ENCODE peak calls at places on chromosomes 12 and 14, in eight cellular contexts. M is RWPE1, R is A549, U is astrocyte of the spinal cord, A is tibial nerve, X is cardiac fibroblast, T is neural crest cell, H is astrocyte of the cerebellum. Z is an unnamed sample.

GRCh38 chr12:21054334-21054733 is 76.7 kb upstream of the SLCO1B1 start:
- DNase-seq in M (no peak), R (no peak), U (peak), A (no peak), X (no peak), T (no peak), H (peak), Z (no peak)

GRCh38 chr12:19683178-19683927 is 244.1 kb downstream of the AEBP2 start:
- DNase-seq in M (peak), R (peak), U (peak), A (no peak), X (peak), T (no peak), H (no peak), Z (no peak)

GRCh38 chr14:51578853-51579252 is 72.9 kb upstream of the FRMD6 start:
- DNase-seq in M (no peak), R (no peak), U (no peak), A (no peak), X (no peak), T (no peak), H (no peak), Z (no peak)

GRCh38 chr12:52946797-52947547 is 1.9 kb upstream of the KRT18 start:
- DNase-seq in M (no peak), R (no peak), U (peak), A (no peak), X (no peak), T (no peak), H (no peak), Z (no peak)

GRCh38 chr14:54637270-54637669 is 70.3 kb downstream of the SAMD4A start:
- DNase-seq in M (no peak), R (no peak), U (no peak), A (no peak), X (no peak), T (no peak), H (no peak), Z (no peak)

GRCh38 chr12:106195638-106196037 is 52.2 kb downstream of the CKAP4 start:
- DNase-seq in M (no peak), R (no peak), U (peak), A (peak), X (peak), T (no peak), H (peak), Z (peak)

GRCh38 chr14:68935761-68936209 is 43.3 kb downstream of the ACTN1 start:
- DNase-seq in M (no peak), R (no peak), U (no peak), A (no peak), X (peak), T (no peak), H (no peak), Z (no peak)

GRCh38 chr14:68658029-68658509 is 134.8 kb downstream of the ZFP36L1 start:
- DNase-seq in M (no peak), R (no peak), U (no peak), A (no peak), X (no peak), T (no peak), H (no peak), Z (no peak)

GRCh38 chr12:65313704-65314317 is 35.3 kb downstream of the MSRB3 start:
- DNase-seq in M (peak), R (no peak), U (peak), A (no peak), X (peak), T (no peak), H (no peak), Z (no peak)

GRCh38 chr14:65074449-65075155 is 27.7 kb downstream of the MAX start:
- DNase-seq in M (no peak), R (no peak), U (no peak), A (no peak), X (peak), T (no peak), H (no peak), Z (no peak)

GRCh38 chr12:82415402-82415801 is 57.1 kb downstream of the METTL25 start:
- DNase-seq in M (no peak), R (no peak), U (peak), A (no peak), X (no peak), T (no peak), H (peak), Z (no peak)

GRCh38 chr12:31118831-31119530 is 45.3 kb downstream of the DDX11 start:
- DNase-seq in M (peak), R (peak), U (no peak), A (no peak), X (peak), T (peak), H (no peak), Z (no peak)

GRCh38 chr12:99131761-99132199 is 486.7 kb downstream of the APAF1 start:
- DNase-seq in M (no peak), R (no peak), U (peak), A (no peak), X (peak), T (peak), H (peak), Z (no peak)

GRCh38 chr12:18752280-18752920 is 14.5 kb downstream of the CAPZA3 start:
- DNase-seq in M (no peak), R (no peak), U (peak), A (no peak), X (peak), T (no peak), H (peak), Z (peak)

GRCh38 chr14:59215353-59215752 is 26.9 kb downstream of the DAAM1 start:
- DNase-seq in M (no peak), R (no peak), U (peak), A (peak), X (peak), T (no peak), H (peak), Z (peak)

GRCh38 chr12:4607056-4607455 is 41.8 kb downstream of the AKAP3 start:
- DNase-seq in M (no peak), R (no peak), U (no peak), A (no peak), X (peak), T (no peak), H (no peak), Z (no peak)

GRCh38 chr14:94682061-94682516 is 69.9 kb downstream of the SERPINA3 start:
- DNase-seq in M (no peak), R (no peak), U (peak), A (no peak), X (no peak), T (no peak), H (no peak), Z (no peak)

GRCh38 chr12:54526800-54527630 is 22.4 kb upstream of the PDE1B start:
- DNase-seq in M (peak), R (no peak), U (peak), A (no peak), X (peak), T (peak), H (no peak), Z (no peak)

GRCh38 chr14:23186913-23187654 is 3.6 kb upstream of the SLC7A8 start:
- DNase-seq in M (peak), R (peak), U (peak), A (peak), X (peak), T (peak), H (peak), Z (peak)

GRCh38 chr14:87131879-87132278 is 861.1 kb downstream of the GALC start:
- DNase-seq in M (peak), R (no peak), U (peak), A (no peak), X (no peak), T (no peak), H (no peak), Z (no peak)

GRCh38 chr12:86787419-86787818 is 531.2 kb upstream of the MGAT4C start:
- DNase-seq in M (no peak), R (no peak), U (no peak), A (no peak), X (no peak), T (no peak), H (no peak), Z (no peak)

GRCh38 chr12:131264625-131265024 is 310.9 kb downstream of the ADGRD1 start:
- DNase-seq in M (no peak), R (peak), U (no peak), A (no peak), X (no peak), T (no peak), H (no peak), Z (no peak)

GRCh38 chr14:85601246-85601645 is 71.3 kb downstream of the FLRT2 start:
- DNase-seq in M (no peak), R (no peak), U (no peak), A (no peak), X (no peak), T (no peak), H (no peak), Z (no peak)

GRCh38 chr12:115313929-115314328 is 630.0 kb upstream of the TBX3 start:
- DNase-seq in M (peak), R (no peak), U (peak), A (no peak), X (peak), T (no peak), H (peak), Z (no peak)

GRCh38 chr14:91361236-91361811 is 56.3 kb downstream of the CCDC88C start:
- DNase-seq in M (peak), R (no peak), U (no peak), A (peak), X (peak), T (no peak), H (no peak), Z (no peak)

GRCh38 chr12:115632323-115632722 is 645.2 kb downstream of the MED13L start:
- DNase-seq in M (peak), R (no peak), U (peak), A (no peak), X (peak), T (no peak), H (no peak), Z (no peak)

GRCh38 chr12:132886529-132887477 is 602 bp downstream of the CHFR start:
- DNase-seq in M (peak), R (peak), U (peak), A (no peak), X (peak), T (no peak), H (no peak), Z (no peak)

GRCh38 chr14:88612981-88613380 is 50.1 kb downstream of the ZC3H14 start:
- DNase-seq in M (no peak), R (no peak), U (no peak), A (no peak), X (no peak), T (no peak), H (no peak), Z (no peak)

GRCh38 chr12:48000878-48001321 is 3.4 kb downstream of the COL2A1 start:
- DNase-seq in M (peak), R (peak), U (peak), A (no peak), X (peak), T (no peak), H (peak), Z (no peak)

GRCh38 chr12:22578328-22578727 is 34.0 kb upstream of the C2CD5 start:
- DNase-seq in M (no peak), R (no peak), U (no peak), A (no peak), X (no peak), T (no peak), H (no peak), Z (no peak)

GRCh38 chr12:121669525-121669908 is at the start of gene MORN3:
- DNase-seq in M (no peak), R (no peak), U (no peak), A (no peak), X (no peak), T (no peak), H (no peak), Z (no peak)

GRCh38 chr12:104974626-104975290 is 11.4 kb upstream of the NOPCHAP1 start:
- DNase-seq in M (peak), R (no peak), U (no peak), A (no peak), X (no peak), T (no peak), H (no peak), Z (no peak)

GRCh38 chr14:65366802-65367570 is 45.5 kb upstream of the FUT8 start:
- DNase-seq in M (no peak), R (no peak), U (no peak), A (no peak), X (no peak), T (no peak), H (no peak), Z (no peak)

GRCh38 chr12:8081228-8081920 is 700 bp upstream of the NECAP1 start:
- DNase-seq in M (no peak), R (no peak), U (no peak), A (peak), X (no peak), T (no peak), H (no peak), Z (no peak)

GRCh38 chr14:94540031-94540794 is 21.0 kb upstream of the SERPINA4 start:
- DNase-seq in M (no peak), R (no peak), U (peak), A (no peak), X (peak), T (no peak), H (no peak), Z (no peak)

GRCh38 chr12:101875112-101875961 is 2.0 kb upstream of the DRAM1 start:
- DNase-seq in M (no peak), R (no peak), U (peak), A (no peak), X (peak), T (no peak), H (no peak), Z (no peak)

GRCh38 chr12:3099146-3099545 is 22.0 kb downstream of the TSPAN9 start:
- DNase-seq in M (no peak), R (no peak), U (no peak), A (no peak), X (no peak), T (no peak), H (no peak), Z (no peak)

GRCh38 chr12:18383203-18383602 is 121.9 kb downstream of the PIK3C2G start:
- DNase-seq in M (peak), R (peak), U (peak), A (no peak), X (peak), T (no peak), H (peak), Z (peak)

GRCh38 chr12:64882687-64883086 is 58.2 kb downstream of the TBC1D30 start:
- DNase-seq in M (no peak), R (no peak), U (no peak), A (no peak), X (no peak), T (no peak), H (no peak), Z (no peak)

DNA sequence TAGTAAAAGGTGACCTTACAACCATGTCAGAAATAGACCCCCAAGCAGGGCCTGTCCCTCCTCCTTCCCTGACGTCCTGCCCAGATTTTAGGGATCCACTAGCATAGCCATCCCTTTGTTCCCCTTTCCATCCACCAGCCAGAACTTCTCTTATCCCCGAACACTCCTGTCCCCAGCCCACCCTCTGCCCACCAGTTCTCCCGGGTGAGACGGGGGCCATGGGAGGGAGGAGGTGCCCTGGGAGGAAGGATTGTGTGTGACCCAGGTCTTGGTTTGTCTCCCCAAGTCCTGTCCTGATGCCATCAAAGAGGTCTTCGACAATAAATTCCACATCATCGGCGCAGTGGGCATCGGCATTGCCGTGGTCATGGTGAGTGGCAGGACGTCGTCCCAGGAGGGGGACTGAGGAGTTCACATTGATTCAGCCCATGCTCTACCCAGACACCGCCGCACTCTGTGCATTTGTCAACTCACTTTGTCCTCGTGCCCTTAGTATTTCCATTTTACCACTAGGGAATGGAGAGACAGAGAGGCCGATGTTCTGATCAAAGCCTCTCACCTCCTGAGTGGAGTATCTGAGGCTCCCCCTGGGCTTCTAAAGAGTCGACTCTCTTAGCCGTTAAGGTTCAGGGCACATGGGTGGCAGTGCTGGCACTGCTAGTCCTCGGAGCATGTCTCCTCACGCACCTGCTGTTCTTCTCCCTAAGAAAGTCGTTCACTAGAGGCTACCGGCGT is 35.9 kb downstream of the CD9 start:
- DNase-seq in M (no peak), R (no peak), U (no peak), A (no peak), X (no peak), T (no peak), H (no peak), Z (no peak)
- TF ChIP-seq CTCF in M (no peak), R (no peak), U (no peak), A (no peak), X (no peak), T (no peak), H (no peak), Z (no peak)

GRCh38 chr12:124629799-124630198 is 62.4 kb upstream of the NCOR2 start:
- DNase-seq in M (no peak), R (no peak), U (peak), A (no peak), X (peak), T (no peak), H (peak), Z (no peak)

GRCh38 chr12:124633269-124633953 is 66.0 kb upstream of the NCOR2 start:
- DNase-seq in M (peak), R (peak), U (no peak), A (no peak), X (peak), T (no peak), H (no peak), Z (no peak)

GRCh38 chr12:124630791-124631313 is 63.4 kb upstream of the NCOR2 start:
- DNase-seq in M (no peak), R (no peak), U (no peak), A (no peak), X (no peak), T (no peak), H (no peak), Z (no peak)

GRCh38 chr12:124632510-124632909 is 65.1 kb upstream of the NCOR2 start:
- DNase-seq in M (no peak), R (no peak), U (no peak), A (no peak), X (peak), T (no peak), H (no peak), Z (no peak)

DNA sequence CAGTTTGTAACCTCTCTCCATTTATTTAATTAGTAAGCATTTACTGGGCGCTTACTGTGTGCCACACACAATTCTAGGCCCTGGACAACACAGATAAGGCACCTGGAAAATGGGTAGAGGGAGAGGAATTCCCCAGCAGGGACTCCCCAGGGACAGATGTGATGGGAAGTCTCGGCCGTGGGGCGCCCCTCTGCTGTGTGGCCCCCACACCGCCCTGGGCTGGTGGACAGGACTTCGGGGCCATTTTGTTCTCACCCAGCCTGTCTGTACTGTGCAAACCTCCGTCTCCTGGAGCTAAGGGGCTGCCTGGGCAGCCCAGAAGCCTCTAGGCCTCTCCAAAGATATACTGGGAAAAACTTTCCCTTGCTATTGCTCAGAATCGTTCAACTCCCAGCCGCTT is 64.3 kb upstream of the NCOR2 start:
- DNase-seq in M (no peak), R (no peak), U (no peak), A (no peak), X (no peak), T (no peak), H (no peak), Z (no peak)
- TF ChIP-seq CTCF in M (no peak), R (no peak), U (no peak), A (no peak), X (no peak), T (no peak), H (no peak), Z (no peak)

GRCh38 chr14:103316723-103317122 is 17.3 kb upstream of the EIF5 start:
- DNase-seq in M (no peak), R (no peak), U (no peak), A (no peak), X (no peak), T (no peak), H (no peak), Z (no peak)

GRCh38 chr14:103315368-103315911 is 18.6 kb upstream of the EIF5 start:
- DNase-seq in M (no peak), R (no peak), U (peak), A (no peak), X (peak), T (no peak), H (no peak), Z (no peak)

GRCh38 chr14:103315941-103316340 is 18.1 kb upstream of the EIF5 start:
- DNase-seq in M (no peak), R (no peak), U (no peak), A (no peak), X (no peak), T (no peak), H (no peak), Z (no peak)

GRCh38 chr14:103313704-103314103 is 20.3 kb upstream of the EIF5 start:
- DNase-seq in M (no peak), R (no peak), U (no peak), A (no peak), X (peak), T (no peak), H (no peak), Z (no peak)

GRCh38 chr14:103314496-103315277 is 19.4 kb upstream of the EIF5 start:
- DNase-seq in M (no peak), R (no peak), U (no peak), A (no peak), X (peak), T (no peak), H (no peak), Z (no peak)
- TF ChIP-seq CTCF in M (no peak), R (no peak), U (no peak), A (no peak), X (no peak), T (no peak), H (no peak), Z (no peak)

GRCh38 chr12:23947395-23947794 is 2.1 kb downstream of the SOX5 start:
- DNase-seq in M (no peak), R (no peak), U (no peak), A (no peak), X (no peak), T (no peak), H (no peak), Z (no peak)

GRCh38 chr12:23945249-23945648 is 4.2 kb downstream of the SOX5 start:
- DNase-seq in M (no peak), R (no peak), U (no peak), A (no peak), X (no peak), T (no peak), H (no peak), Z (no peak)

GRCh38 chr12:23949212-23950010 is at the start of gene SOX5:
- DNase-seq in M (no peak), R (no peak), U (peak), A (peak), X (peak), T (peak), H (peak), Z (peak)

GRCh38 chr12:23941780-23942179 is 7.7 kb downstream of the SOX5 start:
- DNase-seq in M (no peak), R (no peak), U (no peak), A (no peak), X (no peak), T (no peak), H (no peak), Z (no peak)

DNA sequence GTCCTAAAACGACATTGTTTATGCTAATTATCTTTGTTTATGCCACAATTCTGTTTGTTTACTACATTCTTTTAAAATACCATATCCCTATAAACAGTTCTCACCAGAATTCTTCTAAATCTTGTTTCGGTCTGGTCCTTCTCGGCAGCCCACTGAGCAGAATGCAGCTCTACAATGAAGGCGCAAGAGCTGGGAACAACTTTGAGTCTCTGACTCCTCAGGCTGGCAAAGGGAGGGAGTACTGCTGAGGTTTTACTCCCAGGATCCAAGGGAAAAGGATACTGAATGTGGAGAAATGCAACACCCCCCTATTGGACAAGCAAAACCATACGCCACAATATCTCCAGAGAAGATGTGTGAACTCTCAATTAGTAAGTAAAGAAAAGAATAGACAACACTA is 5.4 kb downstream of the SOX5 start:
- DNase-seq in M (no peak), R (no peak), U (no peak), A (no peak), X (no peak), T (no peak), H (no peak), Z (no peak)
- TF ChIP-seq CTCF in M (no peak), R (no peak), U (no peak), A (no peak), X (no peak), T (no peak), H (no peak), Z (no peak)

Z was measured in AG09319.